ENCODE peak calls at places on chromosomes 12 and 14, in nine cellular contexts. E is stromal cell of bone marrow; S is mucosa of gallbladder; X is stimulated activated CD4-positive, alpha-beta T cell treated with anti-CD3 and anti-CD28 coated beads, Interleukin-15, amount 100 ng/mL, for 1 hour; O is fibroblast of lung; D is HuH-7.5; B is substantia nigra; N is stimulated activated CD8-positive, alpha-beta memory T cell treated with anti-CD3 and anti-CD28 coated beads, Interleukin-2, amount 100 ng/mL, for 1 hour; H is activated naive CD4-positive, alpha-beta T cell treated with anti-CD3 and anti-CD28 coated beads, Interleukin-2, amount 10 ng/mL, durations not matched to agents 7 days and 5 days. P is an unnamed sample.

GRCh38 chr12:79006306-79006705 is 141.7 kb downstream of the SYT1 start:
- DNase-seq in O (peak), S (no peak), N (no peak), H (no peak), D (no peak), E (no peak), X (no peak), B (no peak), P (no peak)

GRCh38 chr12:84913151-84913550 is 552 bp upstream of the SLC6A15 start:
- DNase-seq in X (no peak), S (no peak), O (peak), H (no peak), D (no peak), N (no peak), B (no peak), E (no peak), P (no peak)

GRCh38 chr14:100085451-100085850 is 20.2 kb downstream of the EVL start:
- DNase-seq in X (no peak), E (no peak), B (no peak), S (no peak), H (no peak), N (no peak), O (no peak), D (no peak), P (peak)

GRCh38 chr12:76037130-76038105 is 5.8 kb upstream of the PHLDA1 start:
- DNase-seq in D (peak), B (no peak), E (no peak), S (peak), X (no peak), O (peak), N (no peak), H (peak), P (no peak)

GRCh38 chr14:102484316-102484715 is 25.3 kb downstream of the ANKRD9 start:
- DNase-seq in N (no peak), E (no peak), D (no peak), O (no peak), B (no peak), S (no peak), H (no peak), X (no peak), P (no peak)

GRCh38 chr12:113075137-113075683 is 18.7 kb downstream of the DTX1 start:
- DNase-seq in X (no peak), N (no peak), E (no peak), O (no peak), H (no peak), B (no peak), D (no peak), S (no peak), P (no peak)

GRCh38 chr14:77307099-77307496 is 13.6 kb downstream of the POMT2 start:
- DNase-seq in H (no peak), D (no peak), O (no peak), X (no peak), S (no peak), E (no peak), N (no peak), B (peak), P (no peak)

GRCh38 chr12:30913323-30913722 is 13.2 kb upstream of the TSPAN11 start:
- DNase-seq in D (no peak), N (no peak), H (no peak), E (no peak), X (no peak), B (no peak), O (no peak), S (no peak), P (no peak)

GRCh38 chr12:43072431-43072830 is 479.6 kb downstream of the ADAMTS20 start:
- DNase-seq in X (no peak), S (no peak), H (no peak), B (no peak), E (no peak), D (no peak), N (no peak), O (no peak), P (no peak)

GRCh38 chr12:107404981-107405380 is 280.6 kb upstream of the PWP1 start:
- DNase-seq in B (no peak), D (peak), E (no peak), S (no peak), N (no peak), H (peak), X (no peak), O (peak), P (no peak)